ENCODE peak calls at places on chromosomes 13 and 19, in five cellular contexts. X is ELF-1, T is fibroblast of the conjunctiva, N is neural progenitor cell, H is kidney. Y is an unnamed sample.

GRCh38 chr13:113117335-113117872 is 5.2 kb upstream of the F10 start:
- DNase-seq in X (no peak), T (no peak), N (no peak), H (peak; percentile 52), Y (no peak)

GRCh38 chr19:22422220-22422619 is at the start of gene ZNF98:
- DNase-seq in X (peak; percentile 2), T (peak; percentile 3), N (no peak), H (no peak), Y (peak; percentile 72)

GRCh38 chr13:31898383-31899071 is 133.0 kb upstream of the FRY start:
- DNase-seq in X (no peak), T (no peak), N (peak; percentile 27), H (no peak), Y (no peak)

GRCh38 chr19:31742249-31742648 is 393.0 kb upstream of the TSHZ3 start:
- DNase-seq in X (no peak), T (no peak), N (no peak), H (no peak), Y (no peak)

GRCh38 chr19:1655992-1656608 is 3.7 kb upstream of the TCF3 start:
- DNase-seq in X (no peak), T (no peak), N (no peak), H (peak; percentile 74), Y (no peak)

GRCh38 chr19:9219489-9219888 is at the start of gene OR7D4:
- DNase-seq in X (no peak), T (no peak), N (no peak), H (no peak), Y (no peak)

GRCh38 chr13:85675508-85675907 is 123.7 kb downstream of the SLITRK6 start:
- DNase-seq in X (no peak), T (no peak), N (no peak), H (no peak), Y (no peak)

GRCh38 chr13:30308548-30308947 is 1.2 kb upstream of the KATNAL1 start:
- DNase-seq in X (no peak), T (no peak), N (no peak), H (no peak), Y (no peak)

GRCh38 chr19:4284974-4285373 is 5.9 kb downstream of the SHD start:
- DNase-seq in X (no peak), T (no peak), N (no peak), H (no peak), Y (no peak)

GRCh38 chr19:1309977-1310852 is 24.5 kb downstream of the EFNA2 start:
- DNase-seq in X (no peak), T (no peak), N (no peak), H (no peak), Y (no peak)

GRCh38 chr19:48495391-48495790 is 16.2 kb downstream of the LMTK3 start:
- DNase-seq in X (no peak), T (no peak), N (no peak), H (no peak), Y (no peak)

GRCh38 chr19:39710333-39710890 is 6.1 kb downstream of the LGALS14 start:
- DNase-seq in X (no peak), T (no peak), N (no peak), H (no peak), Y (no peak)

GRCh38 chr19:5691930-5692784 is 2.1 kb downstream of the RPL36 start:
- DNase-seq in X (peak; percentile 51), T (no peak), N (no peak), H (peak; percentile 83), Y (peak; percentile 28)

GRCh38 chr19:41373993-41374392 is 2.3 kb upstream of the TMEM91 start:
- DNase-seq in X (no peak), T (peak; percentile 89), N (no peak), H (peak; percentile 91), Y (peak; percentile 46)

GRCh38 chr13:94825507-94825906 is 113.2 kb upstream of the SOX21 start:
- DNase-seq in X (peak; percentile 95), T (peak; percentile 61), N (peak; percentile 92), H (peak; percentile 74), Y (no peak)

GRCh38 chr13:99605417-99606321 is 104.4 kb downstream of the TM9SF2 start:
- DNase-seq in X (peak; percentile 71), T (no peak), N (peak; percentile 70), H (peak; percentile 80), Y (no peak)

GRCh38 chr19:48419158-48419920 is 25.9 kb downstream of the GRIN2D start:
- DNase-seq in X (peak; percentile 78), T (no peak), N (peak; percentile 85), H (peak; percentile 75), Y (peak; percentile 73)

GRCh38 chr13:76715043-76715442 is 171.2 kb downstream of the KCTD12 start:
- DNase-seq in X (no peak), T (no peak), N (no peak), H (no peak), Y (no peak)

GRCh38 chr13:29503041-29503837 is 92.2 kb downstream of the SLC7A1 start:
- DNase-seq in X (peak; percentile 83), T (no peak), N (peak; percentile 58), H (no peak), Y (no peak)

GRCh38 chr13:23899555-23899954 is 2.3 kb upstream of the C1QTNF9B start:
- DNase-seq in X (no peak), T (no peak), N (peak; percentile 34), H (no peak), Y (peak; percentile 47)

GRCh38 chr19:7142771-7143170 is 73.3 kb downstream of the ZNF557 start:
- DNase-seq in X (no peak), T (no peak), N (no peak), H (no peak), Y (no peak)

GRCh38 chr13:79866436-79866835 is 385.5 kb downstream of the NDFIP2 start:
- DNase-seq in X (no peak), T (no peak), N (no peak), H (no peak), Y (no peak)

Y was measured in retina.